ENCODE peak calls at places on chromosomes 5 and 9, in ten cellular contexts. V is IMR-90, N is brain microvascular endothelial cell, M is prostate gland, D is HepG2, P is psoas muscle, I is neural progenitor cell, Q is right atrium auricular region, W is cardiac fibroblast, U is stomach. F is an unnamed sample.

GRCh38 chr9:13885258-13885657 is 428.7 kb downstream of the NFIB start:
- DNase-seq in I (no peak), M (no peak), P (no peak), U (no peak), V (no peak), W (no peak), D (no peak), N (no peak), Q (no peak), F (no peak)

GRCh38 chr5:14379739-14380497 is 201.7 kb upstream of the OTULINL start:
- DNase-seq in I (peak), U (no peak), D (no peak), W (no peak), M (no peak), Q (no peak), V (no peak), P (no peak), N (no peak), F (no peak)

GRCh38 chr5:67315082-67315801 is 118.6 kb upstream of the CD180 start:
- DNase-seq in D (no peak), N (peak), P (no peak), W (peak), Q (no peak), V (peak), I (peak), U (no peak), M (no peak), F (no peak)

GRCh38 chr5:152542741-152543140 is 137.7 kb upstream of the NMUR2 start:
- DNase-seq in D (no peak), I (peak), Q (no peak), U (no peak), M (no peak), W (peak), V (no peak), N (peak), P (no peak), F (no peak)

GRCh38 chr9:123686131-123686848 is 243.6 kb downstream of the DENND1A start:
- DNase-seq in D (no peak), V (peak), W (peak), N (peak), Q (no peak), U (no peak), P (no peak), M (peak), I (no peak), F (no peak)

GRCh38 chr9:131982683-131983239 is 96.9 kb downstream of the MED27 start:
- DNase-seq in V (peak), M (no peak), N (no peak), Q (no peak), W (peak), D (no peak), U (no peak), I (no peak), P (no peak), F (no peak)

GRCh38 chr5:145854651-145855258 is 18.1 kb downstream of the GRXCR2 start:
- DNase-seq in D (peak), V (peak), M (no peak), P (no peak), Q (no peak), N (peak), U (no peak), W (peak), I (no peak), F (peak)

GRCh38 chr5:94376672-94377345 is 241.6 kb downstream of the KIAA0825 start:
- DNase-seq in D (no peak), P (no peak), U (no peak), M (no peak), Q (no peak), V (no peak), N (no peak), W (no peak), I (no peak), F (no peak)

GRCh38 chr5:73213566-73213998 is 40.6 kb downstream of the TMEM174 start:
- DNase-seq in U (no peak), N (peak), Q (no peak), I (no peak), P (no peak), D (no peak), V (peak), M (no peak), W (peak), F (peak)

GRCh38 chr5:1325191-1325741 is 19.6 kb downstream of the CLPTM1L start:
- DNase-seq in U (no peak), Q (no peak), D (no peak), V (no peak), P (no peak), N (no peak), I (no peak), W (no peak), M (no peak), F (no peak)

DNA sequence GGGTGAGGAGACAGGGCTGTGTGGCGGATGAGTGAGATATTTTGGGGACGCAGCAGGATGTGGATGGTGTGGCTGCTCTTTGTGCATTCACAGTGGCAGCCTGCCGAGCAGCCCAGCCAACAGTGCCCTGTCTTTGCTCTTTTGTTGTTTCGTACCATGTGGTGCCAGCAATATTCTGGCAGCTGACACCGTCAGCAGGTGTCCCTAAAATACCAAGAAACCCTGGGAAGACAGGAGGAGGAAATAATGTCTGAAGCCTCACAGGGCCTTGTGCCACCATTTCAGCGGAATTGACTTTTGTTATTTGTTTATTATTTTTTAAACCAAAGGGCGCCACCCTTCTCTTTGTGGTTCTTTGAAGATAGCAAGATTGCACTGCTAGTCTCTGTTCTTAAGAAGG is 141.4 kb downstream of the CCDC192 start:
- DNase-seq in M (peak), I (peak), V (no peak), W (no peak), Q (no peak), N (no peak), D (no peak), P (no peak), U (peak), F (no peak)
- TF ChIP-seq CTCF in M (peak), I (no peak), V (no peak), W (no peak), Q (no peak), N (no peak), D (no peak), P (no peak), U (no peak), F (no peak)

GRCh38 chr5:50672663-50673062 is 6.2 kb downstream of the PARP8 start:
- DNase-seq in P (no peak), I (no peak), N (no peak), W (no peak), Q (no peak), M (no peak), V (no peak), D (no peak), U (no peak), F (no peak)

GRCh38 chr5:50675385-50675784 is 8.9 kb downstream of the PARP8 start:
- DNase-seq in N (no peak), D (no peak), M (no peak), Q (no peak), V (no peak), U (no peak), P (no peak), W (no peak), I (no peak), F (no peak)
- H3K4me3 ChIP-seq in N (no peak), D (no peak), M (no peak), Q (no peak), V (no peak), U (no peak), P (no peak), W (no peak), I (no peak), F (no peak)

DNA sequence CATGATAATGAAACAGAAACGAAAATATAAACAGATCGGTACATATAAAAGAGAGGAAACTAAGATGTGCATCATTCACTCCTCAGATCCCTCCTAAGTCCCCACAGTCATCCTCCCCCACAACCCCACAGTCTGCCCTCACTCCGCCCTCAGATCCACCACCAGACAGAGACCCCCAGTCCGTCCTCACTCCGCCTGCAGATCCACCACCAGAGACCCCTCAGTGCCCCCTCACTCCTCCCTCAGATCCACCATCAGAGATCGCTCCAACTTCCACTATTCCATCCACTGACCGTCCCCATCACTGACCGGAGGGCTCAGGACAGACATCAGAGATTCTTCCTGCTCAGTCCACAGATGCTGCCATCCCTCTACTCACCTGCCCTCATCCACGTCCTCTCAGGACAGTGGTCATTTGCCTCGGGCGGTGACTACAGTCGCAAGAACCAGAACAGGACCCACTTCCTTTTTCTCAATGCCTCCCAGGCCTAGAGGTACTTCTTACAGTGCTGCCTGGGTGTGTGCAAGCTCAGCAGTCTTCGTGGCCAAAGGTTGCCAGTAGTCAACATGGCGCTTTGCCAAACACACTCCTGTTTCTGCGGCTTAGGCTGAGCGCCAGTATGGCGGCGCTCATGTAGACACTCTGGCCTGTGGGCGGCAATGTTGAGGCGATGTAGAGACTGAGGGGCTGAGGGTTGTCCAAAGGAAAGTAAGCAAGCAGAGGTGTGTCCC is 8.3 kb upstream of the SPATA31C1 start:
- DNase-seq in M (no peak), I (no peak), P (no peak), D (peak), U (peak), W (no peak), N (no peak), Q (no peak), V (no peak), F (no peak)
- TF ChIP-seq CTCF in M (no peak), I (no peak), P (no peak), D (peak), U (peak), W (no peak), N (no peak), Q (no peak), V (no peak), F (no peak)

DNA sequence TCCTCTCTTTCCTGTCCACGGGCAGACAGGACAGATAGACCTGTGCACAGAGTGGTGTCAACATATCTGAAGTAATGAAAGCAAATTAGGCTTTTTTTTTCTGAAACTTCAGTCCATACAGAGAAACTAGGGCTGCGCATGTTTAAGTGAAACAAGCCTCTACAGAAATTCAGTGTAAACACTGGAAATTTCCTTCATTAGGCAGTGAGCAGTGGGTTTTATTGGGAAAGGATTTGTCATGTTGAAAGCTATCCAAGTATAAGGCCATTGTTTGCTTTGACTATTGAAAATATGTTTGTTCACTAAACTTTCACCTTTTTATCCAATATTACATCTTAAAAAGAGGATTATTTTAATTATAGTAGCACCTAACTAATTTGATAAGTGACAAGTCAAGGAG is 161.2 kb downstream of the AOPEP start:
- DNase-seq in M (no peak), N (no peak), D (no peak), P (no peak), I (no peak), Q (no peak), W (no peak), U (no peak), V (no peak), F (no peak)
- H3K4me3 ChIP-seq in M (no peak), N (no peak), D (no peak), P (no peak), I (no peak), Q (no peak), W (no peak), U (no peak), V (no peak), F (no peak)

F was measured in AG09309.